ENCODE peak calls at places on chromosomes 13 and 19, in six cellular contexts. One of them, this sample, is unnamed.

GRCh38 chr19:10554760-10555612 is 10.8 kb downstream of the KRI1 start:
- DNase-seq in ascending aorta: no peak
- DNase-seq in putamen: no peak
- DNase-seq in GM20000: peak
- DNase-seq in HFF-Myc: no peak
- DNase-seq in stimulated activated CD4-positive, alpha-beta T cell treated with anti-CD3 and anti-CD28 coated beads, Interleukin-1b, Interleukin-23, amount 100 ng/mL, for 48 hours: no peak
- DNase-seq in this sample: no peak

GRCh38 chr19:29003641-29004409 is 209.1 kb downstream of the UQCRFS1 start:
- DNase-seq in HFF-Myc: no peak
- DNase-seq in putamen: no peak
- DNase-seq in GM20000: no peak
- DNase-seq in ascending aorta: no peak
- DNase-seq in stimulated activated CD4-positive, alpha-beta T cell treated with anti-CD3 and anti-CD28 coated beads, Interleukin-1b, Interleukin-23, amount 100 ng/mL, for 48 hours: no peak
- DNase-seq in this sample: no peak

GRCh38 chr19:9309974-9310446 is 372 bp upstream of the ZNF699 start:
- DNase-seq in putamen: no peak
- DNase-seq in stimulated activated CD4-positive, alpha-beta T cell treated with anti-CD3 and anti-CD28 coated beads, Interleukin-1b, Interleukin-23, amount 100 ng/mL, for 48 hours: no peak
- DNase-seq in HFF-Myc: no peak
- DNase-seq in GM20000: peak
- DNase-seq in ascending aorta: peak
- DNase-seq in this sample: peak

GRCh38 chr19:1250374-1251232 is 2.2 kb downstream of the MIDN start:
- DNase-seq in stimulated activated CD4-positive, alpha-beta T cell treated with anti-CD3 and anti-CD28 coated beads, Interleukin-1b, Interleukin-23, amount 100 ng/mL, for 48 hours: no peak
- DNase-seq in ascending aorta: no peak
- DNase-seq in putamen: peak
- DNase-seq in HFF-Myc: no peak
- DNase-seq in GM20000: peak
- DNase-seq in this sample: no peak

GRCh38 chr13:110293649-110294048 is 13.3 kb downstream of the COL4A1 start:
- DNase-seq in putamen: no peak
- DNase-seq in stimulated activated CD4-positive, alpha-beta T cell treated with anti-CD3 and anti-CD28 coated beads, Interleukin-1b, Interleukin-23, amount 100 ng/mL, for 48 hours: no peak
- DNase-seq in HFF-Myc: no peak
- DNase-seq in ascending aorta: no peak
- DNase-seq in GM20000: no peak
- DNase-seq in this sample: no peak

GRCh38 chr19:54160948-54161347 is 1.4 kb upstream of the LENG1 start:
- DNase-seq in GM20000: no peak
- DNase-seq in stimulated activated CD4-positive, alpha-beta T cell treated with anti-CD3 and anti-CD28 coated beads, Interleukin-1b, Interleukin-23, amount 100 ng/mL, for 48 hours: no peak
- DNase-seq in ascending aorta: no peak
- DNase-seq in HFF-Myc: no peak
- DNase-seq in putamen: no peak
- DNase-seq in this sample: no peak

GRCh38 chr13:66537417-66537816 is 692.7 kb downstream of the PCDH9 start:
- DNase-seq in HFF-Myc: no peak
- DNase-seq in putamen: no peak
- DNase-seq in GM20000: no peak
- DNase-seq in stimulated activated CD4-positive, alpha-beta T cell treated with anti-CD3 and anti-CD28 coated beads, Interleukin-1b, Interleukin-23, amount 100 ng/mL, for 48 hours: no peak
- DNase-seq in ascending aorta: no peak
- DNase-seq in this sample: no peak

GRCh38 chr13:98239156-98240076 is 62.3 kb upstream of the RNF113B start:
- DNase-seq in HFF-Myc: no peak
- DNase-seq in GM20000: no peak
- DNase-seq in stimulated activated CD4-positive, alpha-beta T cell treated with anti-CD3 and anti-CD28 coated beads, Interleukin-1b, Interleukin-23, amount 100 ng/mL, for 48 hours: no peak
- DNase-seq in ascending aorta: no peak
- DNase-seq in putamen: no peak
- DNase-seq in this sample: no peak

GRCh38 chr13:26457212-26457611 is 100.3 kb upstream of the WASF3 start:
- DNase-seq in HFF-Myc: no peak
- DNase-seq in ascending aorta: no peak
- DNase-seq in stimulated activated CD4-positive, alpha-beta T cell treated with anti-CD3 and anti-CD28 coated beads, Interleukin-1b, Interleukin-23, amount 100 ng/mL, for 48 hours: no peak
- DNase-seq in GM20000: no peak
- DNase-seq in putamen: no peak
- DNase-seq in this sample: no peak

GRCh38 chr13:111177081-111177711 is 62.1 kb downstream of the ARHGEF7 start:
- DNase-seq in putamen: peak
- DNase-seq in stimulated activated CD4-positive, alpha-beta T cell treated with anti-CD3 and anti-CD28 coated beads, Interleukin-1b, Interleukin-23, amount 100 ng/mL, for 48 hours: peak
- DNase-seq in HFF-Myc: no peak
- DNase-seq in GM20000: no peak
- DNase-seq in ascending aorta: peak
- DNase-seq in this sample: no peak